ENCODE peak calls at places on chromosomes 11 and 22, in four cellular contexts. S, Y, G and K are unnamed samples.

GRCh38 chr11:24575392-24575791 is 78.5 kb downstream of the LUZP2 start:
- DNase-seq in Y (no peak), G (peak), S (no peak), K (peak)

GRCh38 chr22:24871611-24872205 is 65.7 kb downstream of the SGSM1 start:
- DNase-seq in G (no peak), Y (no peak), S (no peak), K (no peak)

GRCh38 chr11:70743941-70744351 is 345.6 kb downstream of the CTTN start:
- DNase-seq in Y (no peak), G (no peak), S (no peak), K (no peak)

GRCh38 chr22:24128631-24129601 is 52.4 kb upstream of the SUSD2 start:
- DNase-seq in G (no peak), S (no peak), Y (no peak), K (no peak)

GRCh38 chr11:73217810-73218105 is 323 bp upstream of the P2RY2 start:
- DNase-seq in G (no peak), Y (no peak), S (no peak), K (no peak)

GRCh38 chr11:14809466-14809865 is 82.6 kb downstream of the CYP2R1 start:
- DNase-seq in S (no peak), G (no peak), Y (no peak), K (no peak)

GRCh38 chr11:78150346-78150745 is 10.9 kb upstream of the ALG8 start:
- DNase-seq in S (no peak), Y (no peak), G (no peak), K (no peak)

GRCh38 chr22:36220457-36220921 is 18.8 kb downstream of the APOL2 start:
- DNase-seq in S (no peak), Y (no peak), G (peak), K (peak)

GRCh38 chr11:77819921-77820564 is 479 bp downstream of the RSF1 start:
- DNase-seq in S (no peak), G (peak), Y (peak), K (peak)

GRCh38 chr22:30296851-30297250 is 7.5 kb upstream of the CASTOR1 start:
- DNase-seq in S (no peak), G (no peak), Y (no peak), K (no peak)

GRCh38 chr11:60098508-60098907 is 10.0 kb downstream of the MS4A2 start:
- DNase-seq in G (no peak), S (no peak), Y (no peak), K (no peak)

GRCh38 chr22:42874010-42874409 is 16.9 kb upstream of the ARFGAP3 start:
- DNase-seq in Y (no peak), G (no peak), S (no peak), K (no peak)

GRCh38 chr11:4697583-4697982 is at the start of gene OR51E2:
- DNase-seq in S (no peak), Y (peak), G (peak), K (peak)

GRCh38 chr11:77705195-77705876 is 67.7 kb upstream of the CLNS1A start:
- DNase-seq in S (no peak), Y (no peak), G (peak), K (peak)

GRCh38 chr11:6586434-6587359 is 16.7 kb downstream of the RRP8 start:
- DNase-seq in S (no peak), Y (no peak), G (no peak), K (no peak)

GRCh38 chr11:128553662-128554392 is 33.5 kb downstream of the ETS1 start:
- DNase-seq in Y (no peak), S (no peak), G (peak), K (peak)

GRCh38 chr22:40665312-40665711 is 14.0 kb upstream of the MCHR1 start:
- DNase-seq in S (no peak), Y (no peak), G (no peak), K (peak)

GRCh38 chr22:31509041-31509440 is 12.7 kb downstream of the SFI1 start:
- DNase-seq in Y (no peak), S (no peak), G (no peak), K (no peak)

GRCh38 chr11:102120006-102120405 is 9.8 kb downstream of the YAP1 start:
- DNase-seq in S (no peak), G (peak), Y (no peak), K (peak)

GRCh38 chr22:31650391-31650790 is 11.6 kb downstream of the PISD start:
- DNase-seq in Y (no peak), S (no peak), G (peak), K (peak)

GRCh38 chr11:12157241-12157661 is 46.9 kb downstream of the MICAL2 start:
- DNase-seq in G (peak), Y (no peak), S (no peak), K (peak)

GRCh38 chr11:11555228-11555627 is 66.6 kb downstream of the GALNT18 start:
- DNase-seq in S (no peak), Y (no peak), G (no peak), K (no peak)

GRCh38 chr11:10476342-10476741 is 21.3 kb downstream of the AMPD3 start:
- DNase-seq in S (no peak), G (no peak), Y (no peak), K (no peak)

GRCh38 chr11:27697679-27698275 is 2.5 kb downstream of the BDNF start:
- DNase-seq in Y (no peak), G (peak), S (no peak), K (peak)
- H3K4me3 ChIP-seq in Y (no peak), G (peak), S (no peak), K (peak)

GRCh38 chr11:131928992-131929391 is 558.6 kb downstream of the NTM start:
- DNase-seq in S (no peak), Y (no peak), G (no peak), K (no peak)
- TF ChIP-seq CTCF in S (no peak), Y (no peak), G (no peak), K (no peak)

DNA sequence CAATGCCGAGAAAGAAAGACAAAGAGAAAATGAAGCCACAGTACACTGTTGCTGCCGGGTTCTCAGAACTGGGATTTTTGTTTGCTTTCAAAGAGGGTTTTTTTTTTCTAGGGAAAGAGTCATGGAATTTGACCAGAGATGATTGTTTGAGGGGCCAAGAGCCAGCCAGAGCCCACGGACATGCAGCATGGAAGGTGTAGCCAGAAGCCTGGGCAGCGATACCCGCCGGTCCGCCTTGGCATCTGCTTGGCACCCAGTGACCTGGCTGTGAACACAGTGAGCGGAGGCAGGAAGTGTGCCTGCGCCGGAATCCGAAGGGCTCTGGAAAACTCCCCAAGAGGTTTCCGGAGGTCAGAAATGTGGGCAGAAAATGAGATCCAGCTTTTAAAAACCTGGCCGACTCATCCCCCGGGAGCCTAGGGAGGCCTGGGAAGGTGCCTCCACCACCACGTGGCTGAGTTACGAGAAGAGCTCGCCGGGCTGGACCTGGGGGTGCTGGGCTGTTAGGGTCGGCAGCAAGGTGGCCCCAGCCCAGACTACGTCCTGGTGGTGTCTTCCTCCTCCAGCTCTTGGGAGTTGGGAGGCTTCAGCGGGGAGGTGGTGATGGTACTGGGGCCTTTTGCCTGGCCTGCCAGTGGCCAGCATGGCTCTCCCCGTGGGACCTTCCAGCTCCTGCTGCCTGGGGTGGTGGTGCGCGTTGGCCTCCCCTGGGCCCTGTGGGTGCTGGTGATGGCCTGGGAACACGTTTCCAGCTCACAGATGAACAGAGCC is 61.6 kb upstream of the PPARA start:
- DNase-seq in G (peak), Y (no peak), S (no peak), K (peak)
- H3K4me3 ChIP-seq in G (peak), Y (no peak), S (peak), K (no peak)

GRCh38 chr11:64036081-64037026 is 623 bp downstream of the FLRT1 start:
- DNase-seq in S (no peak), Y (no peak), G (peak), K (peak)
- TF ChIP-seq CTCF in S (no peak), Y (no peak), G (no peak), K (no peak)

DNA sequence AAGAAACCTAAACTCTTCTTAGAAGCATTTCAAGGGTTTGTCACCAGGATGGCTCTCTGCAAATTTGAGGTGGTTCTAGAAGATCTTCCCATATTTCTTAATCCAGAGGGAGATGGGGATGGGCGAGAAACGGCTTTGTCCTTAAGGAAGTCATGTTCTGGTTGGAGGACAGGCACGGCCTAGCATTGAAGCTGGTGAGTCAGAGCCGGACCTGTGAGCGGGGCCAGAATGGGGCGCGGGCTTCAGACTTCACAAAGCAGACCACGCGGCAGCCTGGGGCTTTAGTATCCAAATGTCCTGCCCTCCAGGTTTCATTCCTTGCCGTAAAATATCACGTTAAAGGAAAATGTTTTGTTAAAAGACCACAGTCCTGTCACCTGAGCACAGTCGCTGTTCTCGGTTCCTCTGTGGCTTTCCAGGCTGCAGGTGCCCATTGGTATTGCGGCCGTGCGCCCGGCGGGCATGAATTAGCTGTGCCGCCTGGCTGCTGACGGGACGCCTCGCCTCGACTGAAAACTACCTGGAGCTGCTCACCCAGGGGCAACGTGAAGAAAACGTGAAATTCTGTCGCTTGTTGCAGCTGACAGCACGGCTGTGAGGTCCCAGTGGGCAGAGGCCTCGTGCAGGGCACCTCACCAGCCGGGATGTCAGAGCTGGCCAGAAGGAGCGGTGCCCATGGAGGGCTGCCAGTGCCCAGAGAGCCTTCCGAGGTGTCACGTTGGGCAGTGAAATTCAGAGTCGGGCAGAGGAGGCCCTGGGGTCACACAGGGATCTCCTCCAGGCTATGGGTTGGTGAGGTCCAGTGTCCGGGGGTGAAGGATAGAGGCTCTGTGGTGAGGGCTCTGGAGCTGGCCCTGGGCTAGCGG is 59.0 kb downstream of the LRP5 start:
- DNase-seq in S (no peak), G (no peak), Y (peak), K (no peak)
- H3K4me3 ChIP-seq in S (no peak), G (no peak), Y (no peak), K (no peak)

GRCh38 chr11:119773016-119773415 is 44.0 kb upstream of the NECTIN1 start:
- DNase-seq in S (peak), G (no peak), Y (no peak), K (no peak)
- TF ChIP-seq CTCF in S (no peak), G (no peak), Y (no peak), K (no peak)

GRCh38 chr11:1310772-1311468 is 1.5 kb upstream of the TOLLIP start:
- DNase-seq in S (no peak), Y (no peak), G (no peak), K (no peak)
- H3K4me3 ChIP-seq in S (peak), Y (peak), G (no peak), K (no peak)

GRCh38 chr11:33832676-33833075 is 58.4 kb upstream of the FBXO3 start:
- DNase-seq in Y (no peak), G (no peak), S (no peak), K (no peak)

GRCh38 chr11:33829430-33830141 is 55.3 kb upstream of the FBXO3 start:
- DNase-seq in S (peak), G (peak), Y (peak), K (peak)

GRCh38 chr11:33830903-33831648 is 56.8 kb upstream of the FBXO3 start:
- DNase-seq in G (peak), Y (no peak), S (no peak), K (no peak)

DNA sequence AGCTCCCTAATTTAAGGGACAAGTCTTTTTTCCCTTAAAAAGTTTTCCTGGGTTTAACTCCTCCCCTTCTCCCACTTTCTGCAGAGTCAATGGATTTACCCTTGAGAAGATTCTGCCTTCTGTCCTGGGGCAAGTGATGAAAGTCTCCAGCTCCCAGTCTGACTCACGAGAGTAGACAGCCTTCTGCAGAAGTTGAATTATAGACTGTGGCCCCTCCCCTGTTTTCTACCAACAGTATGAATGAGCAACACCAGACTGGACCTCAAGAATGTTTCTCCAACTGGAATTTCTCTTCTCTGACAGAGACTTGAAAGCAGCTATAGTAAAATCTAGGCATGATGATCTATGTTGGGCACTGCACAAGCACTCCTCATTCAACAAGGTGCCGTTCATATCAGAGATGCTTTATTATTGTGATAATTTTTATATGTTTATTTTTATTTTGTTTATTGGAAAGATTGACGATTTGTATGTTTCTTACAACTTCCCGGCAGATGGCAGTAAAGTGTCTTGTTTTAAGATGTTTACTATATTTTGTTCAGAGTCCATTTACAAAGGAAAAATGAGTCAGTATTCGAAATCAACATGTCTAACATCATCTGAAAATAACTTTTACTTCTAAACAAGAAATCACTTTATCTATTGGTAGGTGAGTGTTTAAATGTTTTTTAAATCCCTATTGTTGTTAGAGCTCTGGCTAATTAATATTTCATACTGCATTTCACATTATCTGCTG is 56.6 kb downstream of the LMO2 start:
- DNase-seq in Y (no peak), S (peak), G (peak), K (peak)
- TF ChIP-seq CTCF in Y (peak), S (peak), G (peak), K (peak)